ENCODE peak calls at places on chromosomes 6 and 20, in ten cellular contexts. A is bronchial epithelial cell; C is cardiac muscle cell; G is lower lobe of right lung; Y is AG04450; R is mammary epithelial cell; K is CD8-positive, alpha-beta T cell; X is prostate gland; I is HFF-Myc; O is ovary. F is an unnamed sample.

GRCh38 chr6:120826253-120826652 is 508.0 kb downstream of the TBC1D32 start:
- DNase-seq in A (peak; percentile 44), C (peak; percentile 1), G (no peak), Y (no peak), R (peak; percentile 9), K (no peak), X (peak; percentile 20), I (no peak), O (no peak), F (no peak)

GRCh38 chr6:169933839-169934698 is 182.6 kb downstream of the ERMARD start:
- DNase-seq in A (no peak), C (peak; percentile 52), G (peak; percentile 75), Y (no peak), R (no peak), K (no peak), X (peak; percentile 53), I (no peak), O (peak; percentile 90), F (peak; percentile 30)

GRCh38 chr20:48773837-48774418 is 53.9 kb downstream of the PREX1 start:
- DNase-seq in A (no peak), C (peak; percentile 72), G (peak; percentile 70), Y (no peak), R (no peak), K (no peak), X (no peak), I (no peak), O (no peak), F (no peak)

GRCh38 chr6:138600726-138601125 is 101.4 kb upstream of the NHSL1 start:
- DNase-seq in A (peak; percentile 31), C (peak; percentile 44), G (no peak), Y (no peak), R (peak; percentile 49), K (no peak), X (no peak), I (no peak), O (no peak), F (no peak)

GRCh38 chr20:4026093-4026601 is 10.8 kb upstream of the RNF24 start:
- DNase-seq in A (no peak), C (peak; percentile 93), G (no peak), Y (peak; percentile 68), R (peak; percentile 69), K (no peak), X (peak; percentile 36), I (peak; percentile 78), O (no peak), F (no peak)

GRCh38 chr20:37392441-37393195 is 46.7 kb downstream of the SRC start:
- DNase-seq in A (no peak), C (peak; percentile 22), G (peak; percentile 38), Y (no peak), R (no peak), K (no peak), X (no peak), I (no peak), O (no peak), F (no peak)

GRCh38 chr6:45569210-45569945 is 191.6 kb upstream of the SUPT3H start:
- DNase-seq in A (peak; percentile 82), C (no peak), G (peak; percentile 79), Y (no peak), R (peak; percentile 60), K (no peak), X (no peak), I (no peak), O (no peak), F (no peak)

GRCh38 chr6:108793449-108794134 is 54.6 kb upstream of the ARMC2 start:
- DNase-seq in A (no peak), C (no peak), G (no peak), Y (no peak), R (no peak), K (no peak), X (no peak), I (no peak), O (no peak), F (no peak)

GRCh38 chr6:3999800-4000661 is 78.9 kb downstream of the FAM217A start:
- DNase-seq in A (peak; percentile 51), C (no peak), G (no peak), Y (no peak), R (no peak), K (no peak), X (no peak), I (no peak), O (no peak), F (no peak)

GRCh38 chr6:22613695-22614094 is 44.3 kb downstream of the HDGFL1 start:
- DNase-seq in A (peak; percentile 68), C (peak; percentile 47), G (no peak), Y (peak; percentile 92), R (peak; percentile 24), K (no peak), X (no peak), I (peak; percentile 20), O (no peak), F (no peak)

GRCh38 chr20:10634683-10635411 is 39.0 kb downstream of the JAG1 start:
- DNase-seq in A (peak; percentile 55), C (no peak), G (no peak), Y (peak; percentile 71), R (no peak), K (no peak), X (peak; percentile 54), I (no peak), O (no peak), F (no peak)

GRCh38 chr6:79446006-79446405 is 91.2 kb downstream of the LCA5 start:
- DNase-seq in A (no peak), C (no peak), G (no peak), Y (no peak), R (no peak), K (no peak), X (no peak), I (no peak), O (no peak), F (no peak)

GRCh38 chr20:57469418-57470211 is 55.3 kb downstream of the CTCFL start:
- DNase-seq in A (no peak), C (no peak), G (no peak), Y (no peak), R (no peak), K (no peak), X (no peak), I (no peak), O (no peak), F (no peak)

GRCh38 chr6:9520417-9521151 is 894.3 kb downstream of the TFAP2A start:
- DNase-seq in A (peak; percentile 83), C (peak; percentile 82), G (no peak), Y (peak; percentile 33), R (peak; percentile 79), K (no peak), X (no peak), I (no peak), O (no peak), F (no peak)

DNA sequence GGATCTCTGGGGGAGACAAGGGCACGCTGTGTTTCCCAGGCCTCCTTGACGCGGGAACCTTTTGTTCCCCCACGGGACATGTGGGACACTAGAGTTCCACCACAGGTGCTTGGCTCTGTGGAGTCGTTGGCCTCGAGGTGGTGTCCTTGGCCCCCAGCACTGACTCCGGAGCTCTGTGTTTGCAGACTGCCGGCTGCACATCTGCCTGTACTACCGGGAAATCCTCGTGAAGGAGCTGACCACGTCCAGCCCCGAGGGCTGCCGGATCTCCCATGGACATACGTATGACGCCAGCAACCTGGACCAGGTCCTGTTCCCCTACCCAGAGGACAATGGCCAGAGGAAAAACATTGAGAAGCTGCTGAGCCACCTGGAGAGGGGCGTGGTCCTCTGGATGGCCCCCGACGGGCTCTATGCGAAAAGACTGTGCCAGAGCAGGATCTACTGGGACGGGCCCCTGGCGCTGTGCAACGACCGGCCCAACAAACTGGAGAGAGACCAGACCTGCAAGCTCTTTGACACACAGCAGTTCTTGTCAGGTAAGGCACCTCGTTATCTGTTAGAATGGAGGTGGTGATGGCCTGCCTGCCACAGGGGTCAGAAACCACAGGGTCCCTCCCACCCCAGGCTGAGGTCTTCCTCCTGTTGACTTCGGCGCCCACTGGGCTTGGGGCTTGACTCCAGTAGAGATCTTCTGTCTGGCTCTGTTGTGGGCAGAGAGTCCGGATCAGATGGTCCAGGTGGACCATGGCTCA is 9.9 kb downstream of the IRF4 start:
- DNase-seq in A (no peak), C (no peak), G (no peak), Y (no peak), R (no peak), K (no peak), X (no peak), I (no peak), O (no peak), F (no peak)
- H3K4me3 ChIP-seq in A (no peak overlapping the region), C (no peak overlapping the region), G (no peak overlapping the region), Y (no peak overlapping the region), R (no peak overlapping the region), K (no peak overlapping the region), X (no peak overlapping the region), I (no peak overlapping the region), O (no peak overlapping the region), F (no peak overlapping the region)

GRCh38 chr6:7725412-7725811 is 487 bp upstream of the BMP6 start:
- DNase-seq in A (no peak), C (no peak), G (no peak), Y (no peak), R (no peak), K (no peak), X (no peak), I (no peak), O (no peak), F (no peak)
- H3K4me3 ChIP-seq in A (no peak overlapping the region), C (no peak overlapping the region), G (peak overlapping the region; percentile 77), Y (no peak overlapping the region), R (no peak overlapping the region), K (no peak overlapping the region), X (no peak overlapping the region), I (no peak overlapping the region), O (peak overlapping the region; percentile 44), F (no peak overlapping the region)

DNA sequence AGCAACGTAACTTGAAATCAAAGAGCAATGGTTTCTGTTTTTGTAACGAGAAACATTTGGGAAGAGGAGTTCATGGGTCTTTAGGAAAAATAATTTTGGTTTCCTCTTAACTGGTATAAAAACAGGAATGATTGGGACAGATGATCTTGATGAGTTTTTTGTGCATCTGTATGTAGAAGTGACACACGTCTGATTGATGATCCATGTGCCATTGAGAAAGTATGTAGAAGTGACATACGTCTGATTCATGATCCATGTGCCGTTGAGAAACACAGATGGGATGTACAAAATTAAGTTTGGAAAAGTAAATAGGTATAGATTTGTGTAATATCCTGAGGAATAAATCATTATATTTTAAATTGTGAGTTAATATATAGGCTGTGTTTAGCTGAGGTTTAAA is 2.1 kb downstream of the KIAA1586 start:
- DNase-seq in A (no peak), C (no peak), G (no peak), Y (no peak), R (no peak), K (no peak), X (no peak), I (no peak), O (no peak), F (no peak)
- H3K4me3 ChIP-seq in A (no peak overlapping the region), C (peak overlapping the region; percentile 3), G (no peak overlapping the region), Y (peak overlapping the region; percentile 37), R (no peak overlapping the region), K (no peak overlapping the region), X (no peak overlapping the region), I (peak overlapping the region; percentile 48), O (no peak overlapping the region), F (no peak overlapping the region)

DNA sequence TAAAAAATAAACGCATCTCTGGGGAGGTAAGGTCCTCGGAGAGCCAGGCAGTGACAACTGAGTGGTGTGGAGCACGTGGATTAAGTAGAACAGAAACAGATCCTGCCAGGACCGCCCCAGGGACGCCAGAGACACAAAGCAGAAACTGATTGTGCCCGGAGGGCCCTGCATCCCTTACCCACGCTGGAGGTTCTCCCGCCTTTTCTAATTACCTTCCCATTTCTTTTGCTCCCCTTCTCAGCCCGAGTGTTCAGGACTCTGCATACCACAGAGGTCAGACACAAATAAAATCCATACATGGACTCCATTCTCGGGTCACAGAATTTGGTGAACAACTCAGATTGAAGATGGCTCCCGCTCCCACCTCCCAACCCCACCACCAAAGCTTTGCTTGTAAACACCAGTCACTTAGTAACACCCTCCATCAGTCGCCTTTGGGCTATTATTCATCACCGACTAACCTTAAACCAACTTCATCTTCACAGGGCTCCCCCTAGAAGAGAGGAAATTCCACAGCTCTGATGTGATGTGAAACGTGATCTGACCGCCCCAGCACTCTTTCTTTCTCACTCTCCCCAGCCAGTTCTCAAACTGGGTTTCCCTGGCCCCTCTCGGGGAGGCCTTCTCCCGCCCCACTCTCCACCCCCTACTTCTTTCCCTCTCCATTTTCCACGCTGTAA is 32.6 kb upstream of the PIM1 start:
- DNase-seq in A (peak; percentile 99), C (peak; percentile 98), G (no peak), Y (peak; percentile 93), R (peak; percentile 96), K (no peak), X (no peak), I (peak; percentile 97), O (no peak), F (no peak)
- H3K4me3 ChIP-seq in A (no peak overlapping the region), C (peak overlapping the region; percentile 0), G (no peak overlapping the region), Y (peak overlapping the region; percentile 36), R (no peak overlapping the region), K (no peak overlapping the region), X (no peak overlapping the region), I (peak overlapping the region; percentile 26), O (no peak overlapping the region), F (no peak overlapping the region)

F was measured in lower leg skin.